ENCODE peak calls at places on chromosomes 1 and 21, in seven cellular contexts. I is Panc1; B is cardiac muscle cell; W is H9; P is endodermal cell; M is mesenchymal stem cell; H is naive thymus-derived CD4-positive, alpha-beta T cell. V is an unnamed sample. For H3K4me1, the result is how much of the 10 kb centered on the place peaks cover.

GRCh38 chr1:90800012-90800717 is 83.1 kb upstream of the BARHL2 start:
- DNase-seq in M (no peak), W (no peak), B (no peak), I (no peak), P (no peak), H (no peak), V (no peak)

GRCh38 chr21:44370027-44370735 is 16.8 kb downstream of the TRPM2 start:
- DNase-seq in I (no peak), P (peak), W (peak), H (peak), M (peak), B (peak), V (no peak)

GRCh38 chr21:29072873-29073221 is 601 bp downstream of the CCT8 start:
- DNase-seq in H (no peak), P (no peak), M (peak), B (peak), I (no peak), W (no peak), V (no peak)

GRCh38 chr1:62689524-62689923 is 1.3 kb upstream of the DOCK7 start:
- DNase-seq in I (peak), B (peak), M (peak), H (no peak), W (no peak), P (peak), V (no peak)

GRCh38 chr21:46205121-46205520 is 20.9 kb upstream of the SPATC1L start:
- DNase-seq in P (no peak), M (no peak), B (no peak), I (no peak), W (no peak), H (no peak), V (no peak)

GRCh38 chr1:190478193-190479007 is 736 bp upstream of the BRINP3 start:
- DNase-seq in H (no peak), B (peak), M (peak), P (peak), I (no peak), W (peak), V (no peak)

GRCh38 chr1:117198097-117198496 is 12.6 kb downstream of the VTCN1 start:
- DNase-seq in W (no peak), P (no peak), I (no peak), B (no peak), M (no peak), H (no peak), V (no peak)

GRCh38 chr1:145887631-145888030 is 2.0 kb upstream of the ANKRD35 start:
- DNase-seq in M (no peak), W (no peak), I (no peak), H (no peak), B (no peak), P (no peak), V (no peak)

GRCh38 chr1:229882621-229883020 is 184.4 kb upstream of the GALNT2 start:
- DNase-seq in I (no peak), H (no peak), M (no peak), B (no peak), W (no peak), P (peak), V (no peak)

GRCh38 chr1:96329121-96329520 is 392.5 kb upstream of the PTBP2 start:
- DNase-seq in I (no peak), M (peak), P (no peak), W (no peak), H (no peak), B (peak), V (no peak)

GRCh38 chr21:31299291-31300147 is 44.5 kb downstream of the TIAM1 start:
- DNase-seq in I (no peak), P (no peak), W (no peak), B (no peak), H (no peak), M (no peak), V (no peak)

GRCh38 chr21:34574581-34574980 is 40.3 kb downstream of the RCAN1 start:
- DNase-seq in P (no peak), M (no peak), I (no peak), W (no peak), B (no peak), H (no peak), V (no peak)

GRCh38 chr1:186740324-186740723 is 60.1 kb upstream of the PTGS2 start:
- DNase-seq in M (no peak), B (no peak), H (no peak), W (no peak), P (no peak), I (no peak), V (no peak)

GRCh38 chr1:180255538-180256352 is 25.7 kb downstream of the LHX4 start:
- DNase-seq in B (no peak), W (no peak), M (no peak), P (no peak), H (no peak), I (no peak), V (no peak)

GRCh38 chr1:248622491-248623106 is 12.3 kb downstream of the OR2T11 start:
- DNase-seq in P (no peak), M (no peak), I (peak), B (peak), W (no peak), H (no peak), V (no peak)

GRCh38 chr1:109644670-109645069 is 11.2 kb upstream of the GSTM4 start:
- DNase-seq in B (no peak), W (no peak), M (peak), P (no peak), I (no peak), H (no peak), V (no peak)

GRCh38 chr1:225880210-225880584 is 2.0 kb downstream of the TMEM63A start:
- DNase-seq in I (no peak), P (no peak), B (no peak), W (no peak), H (no peak), M (no peak), V (no peak)

GRCh38 chr1:151897861-151898468 is 11.3 kb downstream of the THEM4 start:
- DNase-seq in P (no peak), H (no peak), B (no peak), M (no peak), W (no peak), I (no peak), V (no peak)

GRCh38 chr1:214850432-214851010 is 232.0 kb upstream of the KCNK2 start:
- DNase-seq in B (peak), W (no peak), I (no peak), P (no peak), H (no peak), M (peak), V (no peak)

GRCh38 chr1:53295746-53296722 is 31.8 kb downstream of the LRP8 start:
- DNase-seq in W (no peak), M (no peak), I (no peak), P (no peak), B (no peak), H (no peak), V (no peak)

GRCh38 chr1:3680488-3681230 is 28.3 kb downstream of the TP73 start:
- DNase-seq in W (no peak), P (peak), M (no peak), H (no peak), I (no peak), B (no peak), V (no peak)

DNA sequence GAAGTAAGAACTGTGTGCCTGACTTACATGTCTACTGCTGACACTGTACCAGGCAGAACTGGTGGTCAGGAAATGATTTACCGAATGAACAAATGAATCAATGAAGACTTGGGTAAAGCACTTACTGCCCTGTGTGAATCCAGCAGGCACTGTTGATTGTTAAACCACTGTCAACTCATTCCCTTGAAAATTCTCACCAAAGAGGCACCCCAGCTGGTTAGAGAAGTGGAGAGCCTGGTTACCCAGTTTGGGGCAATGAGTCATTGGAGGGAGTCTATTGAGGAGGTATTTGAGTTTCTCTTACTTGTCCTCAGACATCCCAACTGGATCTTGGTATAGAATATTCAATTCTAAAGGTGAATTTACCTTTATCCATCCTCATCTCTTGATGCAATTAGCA is 34.2 kb downstream of the JUN start:
- DNase-seq in M (no peak), P (no peak), H (no peak), B (no peak), I (no peak), W (no peak), V (no peak)
- H3K4me1 ChIP-seq in M (under half), P (under half), H (under half), B (under half), I (under half), W (under half), V (under half)

GRCh38 chr1:221740941-221741363 is 937 bp downstream of the DUSP10 start:
- DNase-seq in B (no peak), M (no peak), H (no peak), I (no peak), P (no peak), W (no peak), V (no peak)
- H3K4me1 ChIP-seq in B (under half), M (under half), H (under half), I (under half), P (under half), W (under half), V (under half)

DNA sequence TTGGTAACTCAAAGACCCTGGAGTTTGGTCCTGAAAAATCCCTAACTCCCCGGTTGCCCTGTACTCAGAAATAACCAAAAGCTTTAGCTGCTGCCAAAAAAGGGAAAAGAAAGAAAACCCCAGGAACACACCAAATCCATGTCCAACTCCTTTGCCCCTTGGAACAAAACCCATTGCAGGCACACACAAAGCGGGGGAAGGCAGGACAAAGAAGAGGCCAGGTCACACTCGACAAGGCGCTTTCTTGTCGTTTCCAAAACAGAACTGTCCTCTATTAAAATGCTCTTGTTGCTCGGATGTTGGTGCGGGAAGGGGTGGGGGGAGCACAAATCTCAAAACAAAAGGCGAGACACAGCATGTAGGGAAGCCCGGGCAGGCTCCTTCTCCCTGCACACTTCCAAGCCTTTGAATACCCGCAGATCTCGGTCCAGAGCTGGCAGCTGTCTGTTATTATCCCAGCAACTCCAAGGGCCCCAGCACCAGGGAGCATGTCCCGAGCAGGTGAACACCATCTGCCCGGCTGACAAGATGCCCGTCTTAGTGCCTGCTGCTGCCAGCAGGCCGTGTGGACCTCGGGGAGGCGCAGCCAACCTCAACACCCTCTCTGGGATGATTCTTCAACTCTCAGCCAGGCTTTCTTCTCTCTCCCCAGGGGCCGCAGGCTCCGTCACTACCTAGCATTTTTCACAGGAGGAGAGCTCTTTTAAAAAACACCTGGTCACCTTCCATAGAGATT is 96.4 kb downstream of the SSBP3 start:
- DNase-seq in I (no peak), B (no peak), P (peak), W (peak), H (no peak), M (no peak), V (no peak)
- H3K4me1 ChIP-seq in I (under half), B (half or more), P (under half), W (under half), H (half or more), M (under half), V (under half)

GRCh38 chr1:218660678-218661053 is 315.5 kb downstream of the TGFB2 start:
- DNase-seq in P (no peak), M (peak), H (no peak), I (peak), W (no peak), B (peak), V (no peak)
- H3K4me1 ChIP-seq in P (under half), M (under half), H (under half), I (under half), W (under half), B (under half), V (under half)

DNA sequence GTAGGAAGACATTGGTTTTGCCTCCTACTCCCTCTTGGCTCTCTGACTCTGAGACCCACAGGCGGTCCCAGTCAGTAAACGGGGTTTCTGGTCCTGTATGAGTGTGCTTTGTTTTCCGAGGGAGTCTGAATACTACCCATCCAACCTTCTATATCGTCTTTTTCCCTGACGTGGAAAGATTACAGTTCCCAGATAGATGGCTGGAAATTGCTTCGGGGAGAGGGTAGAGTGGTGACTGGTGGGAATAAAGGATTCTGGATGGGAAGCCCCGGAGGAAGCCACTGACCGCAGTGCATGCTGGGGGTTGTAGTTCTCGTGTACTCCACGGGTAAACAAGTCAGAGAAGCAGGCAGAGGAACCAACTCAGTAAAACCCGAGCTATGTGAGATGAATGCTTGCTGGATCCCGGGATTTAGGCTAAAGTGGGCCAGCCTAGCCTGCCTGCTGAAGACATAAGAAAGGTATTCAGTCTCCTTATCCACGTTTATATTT is 66.2 kb upstream of the IRF2BP2 start:
- DNase-seq in B (peak), W (peak), P (peak), M (peak), I (no peak), H (peak), V (no peak)
- H3K4me1 ChIP-seq in B (under half), W (under half), P (under half), M (under half), I (under half), H (under half), V (under half)

DNA sequence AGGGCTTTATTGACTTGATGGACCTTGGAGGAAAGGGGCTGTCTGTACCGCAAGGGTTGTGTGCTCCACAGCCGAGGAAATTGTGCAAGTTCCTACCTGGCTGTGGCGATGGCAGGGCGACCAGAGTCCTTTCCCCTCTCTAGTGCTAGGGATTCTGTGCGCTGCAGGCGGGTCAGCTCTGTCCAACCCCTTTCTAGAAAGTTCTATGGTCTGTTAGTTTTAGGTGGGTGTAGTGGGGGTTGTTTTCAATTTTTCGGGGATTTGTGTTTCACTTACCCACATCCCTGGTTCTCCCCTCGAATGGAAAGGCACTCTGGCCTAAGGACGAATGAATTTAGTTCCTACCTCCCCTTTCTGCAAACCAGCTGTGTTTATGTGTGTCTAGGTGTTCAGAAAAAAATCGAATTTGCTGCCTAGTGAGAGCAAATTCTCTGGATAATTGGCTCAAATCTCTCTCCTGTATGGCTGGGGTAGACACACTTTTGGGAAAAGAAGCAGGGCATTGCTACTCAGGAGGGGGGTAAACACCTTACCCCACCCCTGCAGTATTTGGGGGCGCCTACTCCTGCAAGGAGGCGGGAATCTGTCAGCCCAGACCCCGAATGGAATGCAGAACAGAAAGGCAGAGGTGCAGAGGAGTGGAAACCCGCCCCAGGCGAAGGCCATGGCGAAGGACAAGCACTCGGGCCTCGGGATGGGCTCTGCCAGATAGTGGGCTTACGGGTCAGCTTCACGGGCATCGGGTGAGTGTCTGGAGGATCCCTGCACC is 2.0 kb downstream of the DMBX1 start:
- DNase-seq in I (no peak), B (no peak), M (no peak), H (no peak), P (peak), W (no peak), V (no peak)
- H3K4me1 ChIP-seq in I (under half), B (under half), M (under half), H (under half), P (under half), W (under half), V (under half)

GRCh38 chr1:167620002-167620401 is 10.0 kb upstream of the RCSD1 start:
- DNase-seq in W (no peak), M (no peak), P (no peak), B (no peak), I (no peak), H (no peak), V (no peak)
- H3K4me1 ChIP-seq in W (under half), M (under half), P (under half), B (under half), I (under half), H (under half), V (under half)

GRCh38 chr1:9248341-9249262 is 14.0 kb downstream of the H6PD start:
- DNase-seq in M (no peak), W (no peak), I (no peak), B (no peak), P (no peak), H (no peak), V (no peak)

GRCh38 chr1:9249263-9249533 is 14.6 kb downstream of the H6PD start:
- DNase-seq in W (no peak), H (no peak), P (no peak), B (no peak), M (no peak), I (no peak), V (no peak)

GRCh38 chr1:9246215-9246614 is 11.6 kb downstream of the H6PD start:
- DNase-seq in B (no peak), P (no peak), I (no peak), W (no peak), H (no peak), M (no peak), V (no peak)

GRCh38 chr1:9246841-9247785 is 12.5 kb downstream of the H6PD start:
- DNase-seq in I (no peak), W (no peak), P (no peak), B (no peak), M (no peak), H (no peak), V (no peak)

GRCh38 chr1:9247894-9248293 is 13.3 kb downstream of the H6PD start:
- DNase-seq in P (no peak), W (no peak), I (no peak), H (no peak), B (no peak), M (no peak), V (no peak)
- H3K4me1 ChIP-seq in P (under half), W (under half), I (under half), H (under half), B (under half), M (under half), V (under half)

DNA sequence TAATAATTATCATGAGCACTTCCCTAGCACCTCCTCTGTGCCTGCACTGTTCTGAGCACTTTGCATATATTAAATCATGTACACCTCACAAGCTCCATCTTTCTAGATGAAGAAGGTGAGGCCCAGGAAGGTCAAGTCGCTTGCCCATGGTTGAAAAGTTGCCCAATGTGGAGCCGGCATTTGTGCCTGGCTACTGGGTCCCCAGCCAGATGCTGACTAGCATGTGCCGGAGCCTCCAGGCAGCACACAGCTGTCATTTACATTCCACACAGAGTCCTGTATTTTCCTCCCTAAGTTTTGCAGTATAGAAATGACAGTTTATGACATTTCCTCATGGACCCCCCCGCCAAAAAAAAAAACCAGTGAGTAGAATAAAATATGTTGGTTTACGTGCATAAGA is 94.3 kb downstream of the BCAR3 start:
- DNase-seq in H (no peak), M (no peak), W (no peak), I (no peak), B (no peak), P (no peak), V (no peak)
- H3K4me1 ChIP-seq in H (under half), M (under half), W (under half), I (under half), B (under half), P (under half), V (under half)

V was measured in iPS DF 6.9.